ENCODE peak calls at places on chromosomes 3 and 15, in eight cellular contexts. N, V, J, W, Y, S, K and U are unnamed samples. For H3K4me1 and H3K27me3, the result is how much of the 10 kb centered on the place peaks cover.

GRCh38 chr15:82533801-82534200 is 6.5 kb downstream of the RPS17 start:
- DNase-seq in S (no peak), Y (no peak), J (no peak), K (no peak), W (no peak), N (no peak), V (no peak), U (peak)

GRCh38 chr3:59517448-59517847 is 467.6 kb upstream of the CFAP20DC start:
- DNase-seq in V (no peak), S (no peak), Y (no peak), K (no peak), N (no peak), J (no peak), W (no peak), U (no peak)

GRCh38 chr15:40040770-40041169 is 1.8 kb upstream of the SRP14 start:
- DNase-seq in W (no peak), N (no peak), K (no peak), S (no peak), Y (no peak), V (no peak), J (no peak), U (no peak)

GRCh38 chr3:177948716-177949422 is 587.4 kb upstream of the KCNMB2 start:
- DNase-seq in W (no peak), Y (no peak), K (no peak), N (no peak), V (no peak), J (no peak), S (no peak), U (no peak)

GRCh38 chr3:119659584-119660291 is 651 bp downstream of the POPDC2 start:
- DNase-seq in N (no peak), V (no peak), J (no peak), Y (no peak), S (no peak), K (no peak), W (no peak), U (no peak)

GRCh38 chr3:169624533-169624972 is 39.0 kb downstream of the MECOM start:
- DNase-seq in W (no peak), Y (no peak), V (no peak), K (no peak), J (no peak), S (no peak), N (no peak), U (no peak)

GRCh38 chr15:81014446-81015093 is 13.8 kb downstream of the TLNRD1 start:
- DNase-seq in K (no peak), J (no peak), Y (no peak), S (no peak), N (no peak), V (no peak), W (no peak), U (no peak)

GRCh38 chr3:62604301-62604700 is 231.0 kb upstream of the FEZF2 start:
- DNase-seq in Y (peak), J (no peak), K (no peak), W (no peak), S (no peak), V (no peak), N (no peak), U (no peak)

GRCh38 chr3:133401374-133402135 is 1.7 kb downstream of the BFSP2 start:
- DNase-seq in S (no peak), Y (no peak), N (no peak), J (no peak), K (no peak), V (no peak), W (peak), U (no peak)

GRCh38 chr3:128482857-128483656 is 9.9 kb downstream of the GATA2 start:
- DNase-seq in Y (peak), S (peak), N (no peak), K (no peak), V (no peak), J (peak), W (peak), U (no peak)

GRCh38 chr3:9947025-9947995 is 4.9 kb downstream of the PRRT3 start:
- DNase-seq in K (peak), S (peak), J (peak), V (peak), W (peak), N (peak), Y (peak), U (peak)

GRCh38 chr3:11300970-11301369 is 28.8 kb downstream of the ATG7 start:
- DNase-seq in W (no peak), Y (no peak), S (no peak), J (no peak), N (no peak), V (no peak), K (no peak), U (no peak)

GRCh38 chr3:42685363-42685881 is at the start of gene KLHL40:
- DNase-seq in S (no peak), Y (no peak), K (no peak), N (no peak), W (peak), J (no peak), V (no peak), U (no peak)
- H3K4me1 ChIP-seq in S (under half), Y (under half), K (under half), N (under half), W (under half), J (under half), V (under half), U (under half)

DNA sequence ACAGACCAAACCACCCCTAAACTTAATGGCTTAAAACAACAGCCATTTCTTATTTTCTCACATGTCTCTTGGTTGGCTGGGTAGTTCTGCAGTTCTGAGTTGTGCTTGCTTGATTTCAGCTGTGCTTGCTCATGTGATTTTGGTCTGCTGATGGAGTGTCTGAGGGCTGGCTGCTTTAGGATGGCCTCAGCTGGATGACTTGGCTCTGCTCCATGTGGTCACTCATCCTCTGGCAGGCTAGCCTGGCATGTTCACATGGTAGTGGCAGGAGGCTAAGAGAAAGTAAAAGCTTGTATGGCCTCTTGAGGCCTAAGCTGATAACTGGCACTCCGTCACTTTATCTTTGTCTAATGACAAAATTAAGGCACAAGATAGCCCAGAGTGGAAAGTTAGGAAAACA is 4.1 kb downstream of the SV2B start:
- DNase-seq in J (no peak), W (no peak), K (no peak), V (no peak), N (no peak), Y (no peak), S (no peak), U (no peak)
- H3K27me3 ChIP-seq in J (under half), W (under half), K (under half), V (under half), N (under half), Y (under half), S (half or more), U (under half)

GRCh38 chr3:126956866-126957650 is 25.9 kb upstream of the PLXNA1 start:
- DNase-seq in V (peak), K (no peak), Y (peak), N (no peak), J (no peak), W (no peak), S (no peak), U (no peak)
- H3K27ac ChIP-seq in V (peak), K (no peak), Y (no peak), N (no peak), J (no peak), W (no peak), S (no peak), U (no peak)

GRCh38 chr15:65413760-65414144 is 9.0 kb downstream of the IGDCC4 start:
- DNase-seq in K (no peak), N (no peak), J (no peak), W (no peak), Y (peak), V (no peak), S (no peak), U (peak)
- H3K4me1 ChIP-seq in K (half or more), N (under half), J (half or more), W (under half), Y (under half), V (under half), S (under half), U (under half)